ENCODE peak calls at places on chromosomes 12 and 14, in eight cellular contexts. G, R, N, V, I, K, E and T are unnamed samples.

GRCh38 chr14:95480109-95480886 is 36.2 kb downstream of the SYNE3 start:
- DNase-seq in G (peak; percentile 28), R (no peak), N (no peak), V (no peak), I (no peak), K (no peak), E (no peak), T (no peak)

GRCh38 chr12:89521348-89522238 is 3.0 kb downstream of the GALNT4 start:
- DNase-seq in G (no peak), R (no peak), N (no peak), V (no peak), I (no peak), K (no peak), E (no peak), T (no peak)

GRCh38 chr12:89461649-89462612 is 62.7 kb downstream of the GALNT4 start:
- DNase-seq in G (peak; percentile 70), R (peak; percentile 65), N (no peak), V (no peak), I (no peak), K (peak; percentile 64), E (peak; percentile 83), T (no peak)

GRCh38 chr14:75499084-75499875 is 23.0 kb upstream of the BATF start:
- DNase-seq in G (no peak), R (no peak), N (no peak), V (no peak), I (no peak), K (no peak), E (no peak), T (no peak)

GRCh38 chr14:55071051-55071450 is 19.6 kb downstream of the MAPK1IP1L start:
- DNase-seq in G (no peak), R (no peak), N (no peak), V (no peak), I (no peak), K (no peak), E (no peak), T (no peak)

GRCh38 chr14:105261781-105262180 is 13.4 kb downstream of the BTBD6 start:
- DNase-seq in G (no peak), R (no peak), N (no peak), V (no peak), I (peak; percentile 17), K (no peak), E (no peak), T (no peak)

GRCh38 chr12:32698285-32698684 is 19.2 kb downstream of the DNM1L start:
- DNase-seq in G (no peak), R (no peak), N (no peak), V (no peak), I (no peak), K (no peak), E (no peak), T (no peak)

GRCh38 chr14:70018713-70019201 is 139.5 kb downstream of the SMOC1 start:
- DNase-seq in G (no peak), R (no peak), N (no peak), V (no peak), I (no peak), K (no peak), E (peak; percentile 83), T (no peak)

GRCh38 chr12:97642906-97643305 is 180.3 kb downstream of the RMST start:
- DNase-seq in G (no peak), R (no peak), N (no peak), V (no peak), I (no peak), K (no peak), E (no peak), T (no peak)

GRCh38 chr12:45688188-45688587 is 41.3 kb upstream of the ARID2 start:
- DNase-seq in G (no peak), R (no peak), N (no peak), V (no peak), I (no peak), K (no peak), E (no peak), T (no peak)

GRCh38 chr12:49026101-49026500 is 7.5 kb upstream of the PRKAG1 start:
- DNase-seq in G (no peak), R (no peak), N (no peak), V (no peak), I (no peak), K (no peak), E (no peak), T (no peak)

GRCh38 chr12:132711169-132711843 is 664 bp downstream of the PGAM5 start:
- DNase-seq in G (no peak), R (peak; percentile 56), N (no peak), V (no peak), I (no peak), K (no peak), E (no peak), T (peak; percentile 53)

GRCh38 chr12:104668274-104668718 is 211.5 kb downstream of the CHST11 start:
- DNase-seq in G (no peak), R (peak; percentile 74), N (peak; percentile 38), V (no peak), I (no peak), K (no peak), E (no peak), T (no peak)

GRCh38 chr14:24259282-24260025 is 3.5 kb downstream of the TGM1 start:
- DNase-seq in G (no peak), R (no peak), N (no peak), V (no peak), I (no peak), K (peak; percentile 55), E (peak; percentile 17), T (no peak)

GRCh38 chr14:56300495-56300894 is 182.3 kb downstream of the PELI2 start:
- DNase-seq in G (no peak), R (no peak), N (no peak), V (no peak), I (no peak), K (peak; percentile 23), E (peak; percentile 47), T (no peak)

DNA sequence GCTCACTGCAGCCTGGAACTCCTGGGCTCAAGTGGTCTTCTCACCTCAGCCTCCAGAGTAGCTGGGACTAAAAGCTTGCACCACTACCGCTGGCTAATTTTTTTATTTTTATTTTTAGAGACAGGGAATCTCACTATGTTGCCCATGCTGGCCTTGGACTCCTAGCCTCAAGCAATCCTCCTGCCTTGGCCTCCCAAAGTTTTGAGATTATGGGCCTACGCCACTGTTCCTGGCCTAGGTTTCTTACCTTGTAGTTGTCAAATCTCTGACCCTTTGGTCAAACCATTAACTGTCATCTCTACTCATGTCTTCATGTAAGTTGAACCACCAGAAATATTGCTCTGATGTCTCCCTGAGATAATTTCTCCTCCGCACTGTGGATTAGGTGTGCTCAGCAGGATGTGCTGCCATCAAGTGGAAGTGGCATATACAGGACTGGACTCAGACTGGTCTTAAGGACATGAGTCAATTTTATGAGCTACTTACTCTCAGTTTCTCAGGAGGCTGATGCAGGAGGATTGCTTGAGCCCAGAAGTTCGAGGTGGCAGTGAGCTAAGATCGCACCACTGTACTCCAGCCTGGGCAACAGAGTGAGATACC is 28.5 kb downstream of the ACTR6 start:
- DNase-seq in G (no peak), R (peak; percentile 38), N (peak; percentile 51), V (peak; percentile 15), I (no peak), K (peak; percentile 52), E (no peak), T (no peak)
- TF ChIP-seq CTCF in G (no peak), R (peak; percentile 37), N (no peak), V (peak; percentile 34), I (no peak), K (peak; percentile 69), E (peak; percentile 12), T (no peak)

DNA sequence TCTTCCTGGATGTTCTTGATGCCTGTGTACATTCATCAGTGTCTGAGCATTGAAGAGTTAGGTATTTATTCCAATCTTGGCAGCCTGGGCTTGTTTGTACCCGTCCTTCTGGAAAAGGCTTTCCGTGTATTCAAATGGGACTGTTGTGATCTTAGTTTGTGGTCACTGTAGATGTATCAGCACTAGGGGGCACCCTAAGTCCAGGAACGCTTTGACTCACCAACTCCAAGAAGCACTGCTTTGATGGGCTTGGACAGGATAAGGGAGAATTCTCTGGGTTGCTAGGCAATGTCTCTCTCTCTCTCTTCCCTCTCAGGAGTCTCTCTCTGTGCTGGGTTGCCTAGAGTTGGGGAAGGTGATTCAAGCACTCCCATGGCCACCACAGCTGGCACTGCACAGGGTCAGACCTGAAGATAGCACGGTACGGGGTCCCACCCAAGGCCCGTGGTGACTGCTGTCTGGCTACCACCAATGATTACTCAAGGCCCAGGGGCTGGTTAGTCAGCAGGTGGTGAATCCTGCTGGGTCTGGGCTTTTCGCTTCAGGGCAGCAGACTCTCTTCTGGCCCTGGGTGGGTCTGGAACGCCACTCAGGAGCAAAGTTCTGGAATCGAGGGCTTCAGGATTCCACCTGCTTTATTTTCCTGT is 211.1 kb upstream of the RGS6 start:
- DNase-seq in G (no peak), R (peak; percentile 63), N (peak; percentile 89), V (peak; percentile 89), I (peak; percentile 73), K (peak; percentile 97), E (peak; percentile 81), T (peak; percentile 28)
- TF ChIP-seq CTCF in G (peak; percentile 80), R (peak; percentile 47), N (peak; percentile 90), V (peak; percentile 77), I (peak; percentile 81), K (peak; percentile 96), E (peak; percentile 74), T (peak; percentile 35)

GRCh38 chr12:10031318-10031717 is 836 bp downstream of the CLEC9A start:
- DNase-seq in G (no peak), R (no peak), N (no peak), V (no peak), I (no peak), K (no peak), E (peak; percentile 32), T (no peak)

GRCh38 chr12:10031771-10032175 is 1.3 kb downstream of the CLEC9A start:
- DNase-seq in G (peak; percentile 80), R (no peak), N (peak; percentile 59), V (peak; percentile 21), I (peak; percentile 54), K (peak; percentile 97), E (peak; percentile 83), T (no peak)

GRCh38 chr12:10030446-10030845 is at the start of gene CLEC9A:
- DNase-seq in G (no peak), R (no peak), N (no peak), V (no peak), I (no peak), K (no peak), E (no peak), T (no peak)

GRCh38 chr12:10033783-10034381 is 3.4 kb downstream of the CLEC9A start:
- DNase-seq in G (no peak), R (no peak), N (no peak), V (no peak), I (no peak), K (peak; percentile 35), E (peak; percentile 27), T (no peak)
- TF ChIP-seq CTCF in G (peak; percentile 42), R (peak; percentile 67), N (peak; percentile 90), V (peak; percentile 21), I (peak; percentile 69), K (peak; percentile 77), E (peak; percentile 42), T (peak; percentile 48)

DNA sequence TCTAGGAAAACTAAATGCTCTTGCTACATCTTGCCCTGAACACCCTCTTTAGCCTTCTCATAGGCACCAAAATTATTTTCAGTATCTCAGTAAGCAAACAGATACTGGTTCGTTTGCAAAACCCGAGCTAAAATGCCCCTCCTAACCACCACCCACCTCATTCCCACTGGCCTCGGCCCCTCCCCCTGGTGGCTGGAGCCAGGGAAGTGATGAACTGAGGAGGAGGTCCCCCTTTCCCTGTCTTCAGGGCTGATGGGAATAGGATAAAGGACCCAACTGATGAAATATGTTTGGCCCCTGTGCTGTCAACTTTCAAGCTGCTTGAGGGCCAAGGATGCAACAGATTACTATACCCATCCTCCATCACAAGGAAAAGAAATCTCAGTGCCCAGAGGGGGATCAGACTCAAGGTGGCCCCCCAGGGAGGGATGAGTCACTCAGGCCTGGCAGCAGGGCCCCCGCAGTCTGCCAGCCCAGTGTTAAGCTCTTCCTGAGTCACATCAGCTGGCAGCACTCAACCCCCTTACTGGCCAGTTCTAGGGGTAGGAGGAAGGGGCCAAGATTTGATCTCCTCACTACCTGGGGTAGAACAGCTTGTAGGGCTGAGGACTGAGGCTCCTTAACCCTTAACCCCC is 1.7 kb downstream of the ANKRD52 start:
- DNase-seq in G (no peak), R (no peak), N (peak; percentile 81), V (no peak), I (peak; percentile 33), K (no peak), E (peak; percentile 46), T (peak; percentile 21)
- TF ChIP-seq CTCF in G (peak; percentile 9), R (no peak), N (peak; percentile 52), V (peak; percentile 2), I (peak; percentile 39), K (no peak), E (no peak), T (no peak)